ENCODE peak calls at places on chromosomes 13 and 19, in four cellular contexts. N, Q, A and Y are unnamed samples.

GRCh38 chr13:75986818-75987217 is 350.7 kb downstream of the LMO7 start:
- DNase-seq in N (no peak), Q (no peak), A (no peak), Y (no peak)

GRCh38 chr19:35673121-35673804 is 6.9 kb downstream of the UPK1A start:
- DNase-seq in N (peak; percentile 53), Q (no peak), A (peak; percentile 18), Y (no peak)

GRCh38 chr19:11708457-11708856 is 30.3 kb downstream of the ZNF823 start:
- DNase-seq in N (no peak), Q (no peak), A (no peak), Y (no peak)

GRCh38 chr19:38228005-38228377 is 4.0 kb upstream of the DPF1 start:
- DNase-seq in N (no peak), Q (no peak), A (no peak), Y (no peak)

GRCh38 chr19:58466089-58466759 is 656 bp upstream of the ZNF324 start:
- DNase-seq in N (no peak), Q (no peak), A (no peak), Y (no peak)

GRCh38 chr19:45117167-45117594 is 24.2 kb downstream of the PPP1R37 start:
- DNase-seq in N (no peak), Q (no peak), A (no peak), Y (no peak)

GRCh38 chr13:19845758-19846157 is 17.7 kb downstream of the ZMYM5 start:
- DNase-seq in N (peak; percentile 77), Q (no peak), A (peak; percentile 99), Y (no peak)

GRCh38 chr19:14512420-14512961 is 5.7 kb downstream of the DNAJB1 start:
- DNase-seq in N (no peak), Q (no peak), A (no peak), Y (no peak)

GRCh38 chr13:30354481-30355404 is 47.4 kb upstream of the KATNAL1 start:
- DNase-seq in N (no peak), Q (no peak), A (no peak), Y (no peak)

GRCh38 chr13:70723732-70724131 is 615.5 kb upstream of the KLHL1 start:
- DNase-seq in N (no peak), Q (no peak), A (peak; percentile 63), Y (no peak)

GRCh38 chr13:114096031-114096485 is 36.4 kb downstream of the RASA3 start:
- DNase-seq in N (no peak), Q (no peak), A (no peak), Y (no peak)

GRCh38 chr19:49340069-49340864 is 5.1 kb downstream of the CD37 start:
- DNase-seq in N (no peak), Q (peak; percentile 51), A (peak; percentile 11), Y (peak; percentile 94)

GRCh38 chr19:5314012-5314906 is 26.4 kb downstream of the PTPRS start:
- DNase-seq in N (no peak), Q (no peak), A (peak; percentile 13), Y (no peak)

GRCh38 chr19:53961523-53962345 is 1.0 kb upstream of the CACNG8 start:
- DNase-seq in N (no peak), Q (no peak), A (no peak), Y (no peak)

GRCh38 chr13:28394422-28394821 is 100.5 kb downstream of the FLT1 start:
- DNase-seq in N (no peak), Q (no peak), A (no peak), Y (no peak)

GRCh38 chr19:52691737-52692136 is 43.1 kb downstream of the ZNF611 start:
- DNase-seq in N (no peak), Q (no peak), A (no peak), Y (no peak)

GRCh38 chr19:50204811-50205675 is 1.6 kb downstream of the MYH14 start:
- DNase-seq in N (peak; percentile 65), Q (no peak), A (no peak), Y (no peak)

GRCh38 chr13:96214804-96215445 is 125.0 kb downstream of the HS6ST3 start:
- DNase-seq in N (no peak), Q (no peak), A (no peak), Y (no peak)

GRCh38 chr13:39210961-39211534 is 172.8 kb downstream of the NHLRC3 start:
- DNase-seq in N (no peak), Q (no peak), A (no peak), Y (no peak)

GRCh38 chr13:75432811-75433244 is 49.1 kb downstream of the TBC1D4 start:
- DNase-seq in N (no peak), Q (no peak), A (no peak), Y (no peak)

GRCh38 chr19:10004617-10005016 is 5.7 kb downstream of the COL5A3 start:
- DNase-seq in N (no peak), Q (no peak), A (no peak), Y (no peak)

GRCh38 chr19:10238172-10238783 is 7.1 kb upstream of the S1PR2 start:
- DNase-seq in N (no peak), Q (no peak), A (peak; percentile 100), Y (no peak)

GRCh38 chr19:10808937-10809655 is 26.9 kb downstream of the TMED1 start:
- DNase-seq in N (peak; percentile 44), Q (no peak), A (peak; percentile 19), Y (no peak)

GRCh38 chr19:1279782-1280341 is 4.5 kb downstream of the FAM174C start:
- DNase-seq in N (peak; percentile 64), Q (peak; percentile 72), A (peak; percentile 81), Y (peak; percentile 88)

GRCh38 chr13:72537782-72538181 is 189.6 kb downstream of the MZT1 start:
- DNase-seq in N (no peak), Q (no peak), A (no peak), Y (no peak)

GRCh38 chr13:29845440-29846056 is 4.9 kb downstream of the UBL3 start:
- DNase-seq in N (no peak), Q (no peak), A (peak; percentile 57), Y (no peak)

GRCh38 chr19:18841400-18841799 is 9.6 kb downstream of the UPF1 start:
- DNase-seq in N (no peak), Q (no peak), A (no peak), Y (no peak)

GRCh38 chr19:14094854-14095253 is 4.3 kb upstream of the SAMD1 start:
- DNase-seq in N (no peak), Q (no peak), A (no peak), Y (no peak)

GRCh38 chr13:43046259-43046658 is 22.9 kb downstream of the DNAJC15 start:
- DNase-seq in N (no peak), Q (no peak), A (no peak), Y (no peak)

GRCh38 chr13:43041368-43041921 is 18.1 kb downstream of the DNAJC15 start:
- DNase-seq in N (no peak), Q (no peak), A (no peak), Y (no peak)

GRCh38 chr13:43042410-43042921 is 19.1 kb downstream of the DNAJC15 start:
- DNase-seq in N (no peak), Q (no peak), A (no peak), Y (no peak)

DNA sequence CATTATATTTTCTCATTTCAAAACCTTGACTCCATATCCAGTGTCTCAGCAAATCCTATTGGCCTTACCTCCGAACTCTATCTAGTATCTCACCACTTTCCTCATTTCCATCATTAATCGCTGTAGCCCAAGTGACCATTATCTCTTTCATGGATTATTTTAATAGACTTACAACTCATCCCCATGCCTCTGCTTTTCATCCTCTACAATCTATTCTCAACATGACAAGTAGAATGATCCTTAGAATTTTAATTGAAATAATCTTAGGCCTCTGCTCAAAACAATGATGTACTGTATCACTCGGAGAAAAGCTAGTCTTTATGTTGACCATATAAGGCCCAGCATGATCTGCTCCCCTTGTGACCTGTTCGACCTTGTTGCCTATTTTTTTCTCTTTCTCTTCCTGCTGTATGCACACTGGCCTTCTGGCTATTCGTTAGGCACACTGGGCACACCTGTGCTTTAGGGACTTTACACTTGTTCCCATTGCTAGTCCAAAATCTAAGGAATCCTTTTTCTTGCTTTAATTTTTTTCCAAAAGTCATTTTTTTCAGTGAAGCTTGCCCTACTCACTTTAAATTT is 21.4 kb downstream of the DNAJC15 start:
- DNase-seq in N (no peak), Q (no peak), A (no peak), Y (no peak)
- H3K27ac ChIP-seq in N (no peak overlapping the region), Q (peak overlapping the region; percentile 69), A (no peak overlapping the region), Y (no peak overlapping the region)

GRCh38 chr19:17554968-17555479 is 425 bp upstream of the COLGALT1 start:
- DNase-seq in N (no peak), Q (no peak), A (no peak), Y (no peak)

GRCh38 chr19:17555480-17555928 is at the start of gene COLGALT1:
- DNase-seq in N (peak; percentile 96), Q (peak; percentile 100), A (peak; percentile 96), Y (peak; percentile 97)

GRCh38 chr19:17557461-17557860 is 2.0 kb downstream of the COLGALT1 start:
- DNase-seq in N (no peak), Q (peak; percentile 15), A (no peak), Y (no peak)

GRCh38 chr19:17556995-17557394 is 1.5 kb downstream of the COLGALT1 start:
- DNase-seq in N (no peak), Q (no peak), A (no peak), Y (no peak)

GRCh38 chr19:17555929-17556813 is 722 bp downstream of the COLGALT1 start:
- DNase-seq in N (no peak), Q (peak; percentile 43), A (peak; percentile 75), Y (no peak)
- TF ChIP-seq CTCF in N (no peak), Q (no peak), A (no peak), Y (no peak)

GRCh38 chr19:23901360-23901759 is 13.3 kb upstream of the ZNF726 start:
- DNase-seq in N (no peak), Q (no peak), A (no peak), Y (no peak)

DNA sequence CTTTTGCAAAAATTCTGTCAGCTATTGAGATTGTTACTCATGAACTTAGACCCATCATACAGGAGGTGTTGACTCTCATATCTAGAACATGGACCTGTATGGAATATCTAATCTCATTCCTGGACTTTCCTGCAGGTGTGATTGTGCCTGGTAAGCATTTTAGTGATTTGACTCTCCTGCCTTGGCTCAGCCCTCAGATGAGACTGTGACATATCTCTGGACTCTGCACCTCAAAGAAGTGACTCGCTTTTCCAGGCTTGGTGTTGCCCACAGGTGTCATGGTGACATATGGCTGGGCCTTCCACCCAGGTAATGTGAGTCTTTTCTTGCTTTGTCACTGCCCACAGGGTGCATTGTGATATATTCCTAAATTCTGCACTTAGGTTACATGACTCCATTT is 17.8 kb upstream of the ZNF726 start:
- DNase-seq in N (no peak), Q (no peak), A (no peak), Y (no peak)
- H3K4me3 ChIP-seq in N (no peak overlapping the region), Q (no peak overlapping the region), A (no peak overlapping the region), Y (no peak overlapping the region)

DNA sequence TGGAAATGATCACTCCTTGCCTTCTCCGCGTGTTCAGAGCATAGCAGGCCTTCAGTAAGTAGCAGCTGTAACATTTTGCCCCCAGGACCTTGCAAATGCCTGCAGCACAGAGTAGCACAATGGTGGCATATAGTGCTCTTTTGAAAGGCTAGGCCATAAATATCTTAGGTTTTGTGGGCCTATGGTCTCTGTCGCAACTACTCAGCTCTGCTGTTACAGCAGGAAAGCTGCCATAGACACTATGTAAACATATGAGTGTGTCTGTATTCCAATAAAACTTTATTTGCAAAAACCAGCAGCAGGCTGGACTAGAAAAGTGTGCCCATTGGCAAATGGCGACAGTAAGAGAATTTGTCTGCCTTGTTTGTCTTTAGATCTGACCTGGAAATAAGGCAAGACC is 9.4 kb downstream of the ITPKC start:
- DNase-seq in N (no peak), Q (no peak), A (peak; percentile 42), Y (no peak)
- H3K27ac ChIP-seq in N (no peak overlapping the region), Q (no peak overlapping the region), A (no peak overlapping the region), Y (no peak overlapping the region)